ENCODE peak calls at places on chromosomes 6 and 20, in nine cellular contexts. One of them, this sample, is unnamed.

GRCh38 chr6:88165877-88166492 is at the start of gene CNR1:
- DNase-seq in endodermal cell: peak
- DNase-seq in GM20000: peak
- DNase-seq in left ventricle myocardium inferior: peak
- DNase-seq in heart right ventricle: peak
- DNase-seq in neural crest cell: peak
- DNase-seq in glutamatergic neuron: peak
- DNase-seq in MCF 10A: no peak
- DNase-seq in ascending aorta: no peak
- DNase-seq in this sample: no peak

GRCh38 chr6:160386869-160387518 is 38.8 kb downstream of the SLC22A3 start:
- DNase-seq in endodermal cell: no peak
- DNase-seq in GM20000: no peak
- DNase-seq in left ventricle myocardium inferior: peak
- DNase-seq in heart right ventricle: no peak
- DNase-seq in neural crest cell: no peak
- DNase-seq in glutamatergic neuron: no peak
- DNase-seq in MCF 10A: peak
- DNase-seq in ascending aorta: no peak
- DNase-seq in this sample: no peak

GRCh38 chr6:132298344-132298949 is 102.8 kb downstream of the MOXD1 start:
- DNase-seq in endodermal cell: peak
- DNase-seq in GM20000: peak
- DNase-seq in left ventricle myocardium inferior: no peak
- DNase-seq in heart right ventricle: no peak
- DNase-seq in neural crest cell: peak
- DNase-seq in glutamatergic neuron: peak
- DNase-seq in MCF 10A: peak
- DNase-seq in ascending aorta: no peak
- DNase-seq in this sample: peak

GRCh38 chr6:150930816-150931215 is 65.3 kb downstream of the MTHFD1L start:
- DNase-seq in endodermal cell: no peak
- DNase-seq in GM20000: no peak
- DNase-seq in left ventricle myocardium inferior: no peak
- DNase-seq in heart right ventricle: no peak
- DNase-seq in neural crest cell: no peak
- DNase-seq in glutamatergic neuron: no peak
- DNase-seq in MCF 10A: no peak
- DNase-seq in ascending aorta: no peak
- DNase-seq in this sample: peak

GRCh38 chr6:90131614-90132423 is 164.8 kb downstream of the BACH2 start:
- DNase-seq in endodermal cell: no peak
- DNase-seq in GM20000: no peak
- DNase-seq in left ventricle myocardium inferior: peak
- DNase-seq in heart right ventricle: peak
- DNase-seq in neural crest cell: no peak
- DNase-seq in glutamatergic neuron: no peak
- DNase-seq in MCF 10A: no peak
- DNase-seq in ascending aorta: peak
- DNase-seq in this sample: no peak

GRCh38 chr6:49550413-49551125 is at the start of gene C6orf141:
- DNase-seq in endodermal cell: peak
- DNase-seq in GM20000: peak
- DNase-seq in left ventricle myocardium inferior: no peak
- DNase-seq in heart right ventricle: no peak
- DNase-seq in neural crest cell: peak
- DNase-seq in glutamatergic neuron: peak
- DNase-seq in MCF 10A: peak
- DNase-seq in ascending aorta: no peak
- DNase-seq in this sample: no peak

GRCh38 chr6:44925100-44925739 is 402.9 kb upstream of the RUNX2 start:
- DNase-seq in endodermal cell: no peak
- DNase-seq in GM20000: peak
- DNase-seq in left ventricle myocardium inferior: no peak
- DNase-seq in heart right ventricle: no peak
- DNase-seq in neural crest cell: no peak
- DNase-seq in glutamatergic neuron: no peak
- DNase-seq in MCF 10A: no peak
- DNase-seq in ascending aorta: no peak
- DNase-seq in this sample: peak

GRCh38 chr6:110878751-110879539 is 4.4 kb downstream of the AMD1 start:
- DNase-seq in endodermal cell: peak
- DNase-seq in GM20000: peak
- DNase-seq in left ventricle myocardium inferior: no peak
- DNase-seq in heart right ventricle: no peak
- DNase-seq in neural crest cell: peak
- DNase-seq in glutamatergic neuron: peak
- DNase-seq in MCF 10A: peak
- DNase-seq in ascending aorta: no peak
- DNase-seq in this sample: peak

GRCh38 chr20:63186528-63187316 is 29.2 kb downstream of the YTHDF1 start:
- DNase-seq in endodermal cell: no peak
- DNase-seq in GM20000: no peak
- DNase-seq in left ventricle myocardium inferior: no peak
- DNase-seq in heart right ventricle: no peak
- DNase-seq in neural crest cell: no peak
- DNase-seq in glutamatergic neuron: no peak
- DNase-seq in MCF 10A: peak
- DNase-seq in ascending aorta: no peak
- DNase-seq in this sample: no peak

GRCh38 chr6:148818939-148819575 is 72.2 kb downstream of the UST start:
- DNase-seq in endodermal cell: peak
- DNase-seq in GM20000: no peak
- DNase-seq in left ventricle myocardium inferior: no peak
- DNase-seq in heart right ventricle: no peak
- DNase-seq in neural crest cell: no peak
- DNase-seq in glutamatergic neuron: no peak
- DNase-seq in MCF 10A: peak
- DNase-seq in ascending aorta: no peak
- DNase-seq in this sample: no peak

GRCh38 chr6:170439366-170440351 is 113.4 kb downstream of the PSMB1 start:
- DNase-seq in endodermal cell: peak
- DNase-seq in GM20000: no peak
- DNase-seq in left ventricle myocardium inferior: no peak
- DNase-seq in heart right ventricle: no peak
- DNase-seq in neural crest cell: no peak
- DNase-seq in glutamatergic neuron: no peak
- DNase-seq in MCF 10A: no peak
- DNase-seq in ascending aorta: no peak
- DNase-seq in this sample: no peak

GRCh38 chr20:23668477-23668951 is 20.3 kb downstream of the CST4 start:
- DNase-seq in endodermal cell: peak
- DNase-seq in GM20000: peak
- DNase-seq in left ventricle myocardium inferior: no peak
- DNase-seq in heart right ventricle: no peak
- DNase-seq in neural crest cell: peak
- DNase-seq in glutamatergic neuron: peak
- DNase-seq in MCF 10A: peak
- DNase-seq in ascending aorta: no peak
- DNase-seq in this sample: no peak

GRCh38 chr20:23664954-23665353 is 23.9 kb downstream of the CST4 start:
- DNase-seq in endodermal cell: peak
- DNase-seq in GM20000: no peak
- DNase-seq in left ventricle myocardium inferior: no peak
- DNase-seq in heart right ventricle: no peak
- DNase-seq in neural crest cell: no peak
- DNase-seq in glutamatergic neuron: no peak
- DNase-seq in MCF 10A: no peak
- DNase-seq in ascending aorta: no peak
- DNase-seq in this sample: no peak

GRCh38 chr20:23667666-23668065 is 21.2 kb downstream of the CST4 start:
- DNase-seq in endodermal cell: peak
- DNase-seq in GM20000: no peak
- DNase-seq in left ventricle myocardium inferior: no peak
- DNase-seq in heart right ventricle: no peak
- DNase-seq in neural crest cell: no peak
- DNase-seq in glutamatergic neuron: no peak
- DNase-seq in MCF 10A: no peak
- DNase-seq in ascending aorta: no peak
- DNase-seq in this sample: no peak

GRCh38 chr20:23666698-23667097 is 22.1 kb downstream of the CST4 start:
- DNase-seq in endodermal cell: no peak
- DNase-seq in GM20000: no peak
- DNase-seq in left ventricle myocardium inferior: peak
- DNase-seq in heart right ventricle: peak
- DNase-seq in neural crest cell: no peak
- DNase-seq in glutamatergic neuron: no peak
- DNase-seq in MCF 10A: no peak
- DNase-seq in ascending aorta: no peak
- DNase-seq in this sample: no peak

DNA sequence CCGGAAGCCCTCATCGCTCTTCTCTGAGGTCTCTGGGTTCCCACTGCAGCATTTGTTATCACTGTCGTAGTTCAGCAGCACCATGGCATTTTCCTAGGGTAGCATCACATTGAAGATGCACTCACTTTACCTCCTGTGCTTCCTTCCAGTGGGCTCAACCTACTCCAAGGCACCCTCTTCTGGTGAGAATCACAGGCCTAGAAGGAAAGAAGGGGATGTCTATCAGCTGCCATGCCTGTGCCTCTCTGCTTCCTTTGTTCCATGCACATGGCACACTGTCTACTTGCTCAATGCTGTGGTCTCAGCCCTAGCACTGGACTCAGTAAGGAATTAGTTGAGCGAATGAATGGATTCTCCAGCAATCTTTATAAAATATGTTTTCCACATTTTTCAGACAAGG is 22.6 kb downstream of the CST4 start:
- DNase-seq in endodermal cell: peak
- DNase-seq in GM20000: no peak
- DNase-seq in left ventricle myocardium inferior: no peak
- DNase-seq in heart right ventricle: no peak
- DNase-seq in neural crest cell: no peak
- DNase-seq in glutamatergic neuron: no peak
- DNase-seq in MCF 10A: peak
- DNase-seq in ascending aorta: no peak
- DNase-seq in this sample: no peak
- TF ChIP-seq CTCF in endodermal cell: peak
- TF ChIP-seq CTCF in GM20000: no peak
- TF ChIP-seq CTCF in left ventricle myocardium inferior: no peak
- TF ChIP-seq CTCF in heart right ventricle: no peak
- TF ChIP-seq CTCF in neural crest cell: no peak
- TF ChIP-seq CTCF in glutamatergic neuron: no peak
- TF ChIP-seq CTCF in MCF 10A: no peak
- TF ChIP-seq CTCF in ascending aorta: no peak
- TF ChIP-seq CTCF in this sample: peak

DNA sequence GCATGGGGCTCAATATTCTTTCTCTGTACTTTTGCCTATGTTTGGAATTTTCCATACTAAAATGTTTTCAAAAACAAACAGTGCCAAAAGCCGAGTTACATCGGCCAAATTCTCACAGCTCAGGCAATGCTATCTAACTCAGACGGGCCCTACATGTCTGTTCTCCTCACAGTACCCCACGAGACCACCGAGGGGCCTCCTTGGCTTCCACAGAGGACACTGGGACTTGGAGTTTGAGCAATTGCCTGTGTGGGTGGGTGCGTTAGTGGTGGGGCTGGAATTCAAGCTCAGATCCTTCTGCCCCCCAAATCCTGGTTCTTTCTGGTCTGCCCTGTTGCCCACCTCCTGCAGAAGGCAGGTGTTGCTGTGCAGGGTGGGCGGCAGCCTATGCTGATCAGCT is 413.2 kb downstream of the CDH26 start:
- DNase-seq in endodermal cell: peak
- DNase-seq in GM20000: no peak
- DNase-seq in left ventricle myocardium inferior: no peak
- DNase-seq in heart right ventricle: no peak
- DNase-seq in neural crest cell: no peak
- DNase-seq in glutamatergic neuron: no peak
- DNase-seq in MCF 10A: no peak
- DNase-seq in ascending aorta: no peak
- DNase-seq in this sample: no peak
- TF ChIP-seq CTCF in endodermal cell: peak
- TF ChIP-seq CTCF in GM20000: no peak
- TF ChIP-seq CTCF in left ventricle myocardium inferior: no peak
- TF ChIP-seq CTCF in heart right ventricle: no peak
- TF ChIP-seq CTCF in neural crest cell: no peak
- TF ChIP-seq CTCF in glutamatergic neuron: no peak
- TF ChIP-seq CTCF in MCF 10A: no peak
- TF ChIP-seq CTCF in ascending aorta: no peak
- TF ChIP-seq CTCF in this sample: no peak

DNA sequence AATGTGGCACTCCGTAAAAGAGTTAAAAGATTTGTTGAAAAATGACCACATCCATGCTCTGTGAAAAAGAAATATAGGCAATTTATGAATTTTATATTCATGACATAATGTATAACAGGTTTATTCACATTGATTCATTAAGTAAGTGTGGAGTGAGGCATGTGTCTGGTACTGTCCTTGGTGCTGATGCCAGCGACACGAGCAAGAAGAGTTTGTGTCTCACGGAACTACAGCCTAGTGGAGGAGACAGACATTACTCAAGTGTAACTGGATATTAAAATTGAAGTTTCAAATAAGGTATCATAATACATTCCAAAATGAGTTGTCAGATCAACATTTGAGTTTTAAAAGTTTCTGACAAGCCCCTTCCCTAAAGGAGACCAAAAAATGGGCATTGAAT is 158.2 kb upstream of the PRND start:
- DNase-seq in endodermal cell: peak
- DNase-seq in GM20000: no peak
- DNase-seq in left ventricle myocardium inferior: no peak
- DNase-seq in heart right ventricle: no peak
- DNase-seq in neural crest cell: peak
- DNase-seq in glutamatergic neuron: no peak
- DNase-seq in MCF 10A: peak
- DNase-seq in ascending aorta: no peak
- DNase-seq in this sample: no peak
- TF ChIP-seq CTCF in endodermal cell: peak
- TF ChIP-seq CTCF in GM20000: no peak
- TF ChIP-seq CTCF in left ventricle myocardium inferior: no peak
- TF ChIP-seq CTCF in heart right ventricle: peak
- TF ChIP-seq CTCF in neural crest cell: peak
- TF ChIP-seq CTCF in glutamatergic neuron: no peak
- TF ChIP-seq CTCF in MCF 10A: peak
- TF ChIP-seq CTCF in ascending aorta: no peak
- TF ChIP-seq CTCF in this sample: peak

GRCh38 chr20:46327557-46327956 is 19.3 kb upstream of the CDH22 start:
- DNase-seq in endodermal cell: no peak
- DNase-seq in GM20000: no peak
- DNase-seq in left ventricle myocardium inferior: no peak
- DNase-seq in heart right ventricle: no peak
- DNase-seq in neural crest cell: no peak
- DNase-seq in glutamatergic neuron: no peak
- DNase-seq in MCF 10A: no peak
- DNase-seq in ascending aorta: no peak
- DNase-seq in this sample: no peak

GRCh38 chr20:46323557-46323956 is 15.3 kb upstream of the CDH22 start:
- DNase-seq in endodermal cell: no peak
- DNase-seq in GM20000: no peak
- DNase-seq in left ventricle myocardium inferior: no peak
- DNase-seq in heart right ventricle: no peak
- DNase-seq in neural crest cell: no peak
- DNase-seq in glutamatergic neuron: no peak
- DNase-seq in MCF 10A: no peak
- DNase-seq in ascending aorta: no peak
- DNase-seq in this sample: no peak

GRCh38 chr20:46324379-46324778 is 16.1 kb upstream of the CDH22 start:
- DNase-seq in endodermal cell: no peak
- DNase-seq in GM20000: no peak
- DNase-seq in left ventricle myocardium inferior: no peak
- DNase-seq in heart right ventricle: no peak
- DNase-seq in neural crest cell: no peak
- DNase-seq in glutamatergic neuron: no peak
- DNase-seq in MCF 10A: no peak
- DNase-seq in ascending aorta: no peak
- DNase-seq in this sample: no peak

GRCh38 chr20:46325788-46326472 is 17.6 kb upstream of the CDH22 start:
- DNase-seq in endodermal cell: no peak
- DNase-seq in GM20000: no peak
- DNase-seq in left ventricle myocardium inferior: no peak
- DNase-seq in heart right ventricle: no peak
- DNase-seq in neural crest cell: no peak
- DNase-seq in glutamatergic neuron: no peak
- DNase-seq in MCF 10A: no peak
- DNase-seq in ascending aorta: no peak
- DNase-seq in this sample: no peak

GRCh38 chr20:46324960-46325703 is 16.8 kb upstream of the CDH22 start:
- DNase-seq in endodermal cell: peak
- DNase-seq in GM20000: no peak
- DNase-seq in left ventricle myocardium inferior: no peak
- DNase-seq in heart right ventricle: no peak
- DNase-seq in neural crest cell: peak
- DNase-seq in glutamatergic neuron: no peak
- DNase-seq in MCF 10A: peak
- DNase-seq in ascending aorta: no peak
- DNase-seq in this sample: no peak
- TF ChIP-seq CTCF in endodermal cell: peak
- TF ChIP-seq CTCF in GM20000: no peak
- TF ChIP-seq CTCF in left ventricle myocardium inferior: peak
- TF ChIP-seq CTCF in heart right ventricle: peak
- TF ChIP-seq CTCF in neural crest cell: peak
- TF ChIP-seq CTCF in glutamatergic neuron: peak
- TF ChIP-seq CTCF in MCF 10A: peak
- TF ChIP-seq CTCF in ascending aorta: peak
- TF ChIP-seq CTCF in this sample: peak

This sample was measured in retinal pigment epithelial cell.